ENCODE peak calls at places on chromosomes 16 and 17, in nine cellular contexts. X is endothelial cell of umbilical vein, M is skeletal muscle cell, Q is uterus, K is left ventricle myocardium inferior, T is aorta, E is heart right ventricle, H is foreskin fibroblast, A is Panc1. S is an unnamed sample.

GRCh38 chr16:67283039-67283825 is 3.9 kb downstream of the PLEKHG4 start:
- DNase-seq in X (no peak), M (no peak), Q (no peak), K (no peak), T (no peak), E (no peak), H (peak), A (no peak), S (no peak)

GRCh38 chr17:34626141-34626681 is 46.8 kb downstream of the TMEM132E start:
- DNase-seq in X (no peak), M (no peak), Q (no peak), K (no peak), T (no peak), E (no peak), H (peak), A (no peak), S (no peak)

GRCh38 chr17:75239778-75240393 is 21.5 kb downstream of the GGA3 start:
- DNase-seq in X (no peak), M (no peak), Q (no peak), K (no peak), T (no peak), E (no peak), H (no peak), A (no peak), S (no peak)

GRCh38 chr17:36498560-36499300 is 12.2 kb downstream of the ZNHIT3 start:
- DNase-seq in X (no peak), M (no peak), Q (no peak), K (no peak), T (no peak), E (no peak), H (no peak), A (no peak), S (no peak)

GRCh38 chr16:85412911-85413520 is 200.1 kb upstream of the GSE1 start:
- DNase-seq in X (no peak), M (no peak), Q (no peak), K (peak), T (peak), E (peak), H (no peak), A (no peak), S (no peak)

GRCh38 chr17:76076765-76077581 is 2.0 kb upstream of the ZACN start:
- DNase-seq in X (no peak), M (no peak), Q (no peak), K (no peak), T (no peak), E (no peak), H (peak), A (no peak), S (no peak)

GRCh38 chr17:78967782-78968362 is 11.9 kb downstream of the LGALS3BP start:
- DNase-seq in X (no peak), M (no peak), Q (no peak), K (no peak), T (no peak), E (no peak), H (no peak), A (no peak), S (no peak)

GRCh38 chr17:65833214-65833613 is 271.8 kb upstream of the AXIN2 start:
- DNase-seq in X (no peak), M (no peak), Q (no peak), K (no peak), T (no peak), E (no peak), H (no peak), A (no peak), S (no peak)

GRCh38 chr17:17414316-17414937 is 62.4 kb upstream of the MED9 start:
- DNase-seq in X (no peak), M (peak), Q (no peak), K (no peak), T (peak), E (no peak), H (peak), A (no peak), S (peak)

GRCh38 chr17:14464741-14465140 is 163.9 kb downstream of the HS3ST3B1 start:
- DNase-seq in X (no peak), M (no peak), Q (no peak), K (no peak), T (no peak), E (no peak), H (peak), A (no peak), S (no peak)

GRCh38 chr17:40528692-40529417 is 27.4 kb upstream of the TNS4 start:
- DNase-seq in X (no peak), M (no peak), Q (no peak), K (no peak), T (no peak), E (no peak), H (no peak), A (no peak), S (no peak)

GRCh38 chr17:50177476-50177875 is 11.7 kb downstream of the SGCA start:
- DNase-seq in X (no peak), M (no peak), Q (no peak), K (no peak), T (no peak), E (no peak), H (no peak), A (no peak), S (no peak)
- H3K4me3 ChIP-seq in X (no peak), M (no peak), Q (no peak), K (peak), T (no peak), E (no peak), H (no peak), A (no peak), S (no peak)

DNA sequence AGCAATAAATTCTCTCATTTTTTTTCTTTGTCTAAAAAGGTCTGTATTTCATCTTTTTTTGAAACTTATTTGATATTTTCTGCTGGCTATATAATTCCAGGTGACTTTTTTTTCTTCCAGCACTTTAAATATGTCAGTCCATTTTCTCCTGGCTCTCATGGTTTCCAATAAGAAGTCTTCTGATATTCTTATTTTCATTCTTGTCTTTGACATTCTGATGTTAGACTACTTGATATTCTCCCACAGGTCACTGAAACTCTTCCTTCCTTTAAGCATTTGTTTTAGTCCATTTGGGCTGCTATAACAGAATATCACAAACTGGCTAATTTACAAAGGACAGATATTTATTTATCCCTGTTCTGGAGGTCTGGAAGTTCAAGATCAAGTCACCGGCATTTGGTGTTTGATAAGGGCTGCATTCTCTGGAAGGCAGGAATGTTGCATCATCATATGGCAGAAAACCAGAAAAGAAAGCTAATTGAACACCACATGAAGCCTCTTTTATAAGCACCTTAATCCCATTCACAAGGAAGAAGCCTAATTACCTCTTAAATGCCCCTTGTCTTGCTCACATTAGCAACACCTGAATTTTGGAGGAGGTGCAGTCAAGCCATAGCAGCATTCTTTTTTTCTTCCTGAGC is 242.1 kb upstream of the TNRC6C start:
- DNase-seq in X (no peak), M (no peak), Q (no peak), K (no peak), T (no peak), E (no peak), H (peak), A (no peak), S (no peak)
- H3K4me3 ChIP-seq in X (no peak), M (no peak), Q (no peak), K (no peak), T (no peak), E (no peak), H (no peak), A (no peak), S (no peak)

DNA sequence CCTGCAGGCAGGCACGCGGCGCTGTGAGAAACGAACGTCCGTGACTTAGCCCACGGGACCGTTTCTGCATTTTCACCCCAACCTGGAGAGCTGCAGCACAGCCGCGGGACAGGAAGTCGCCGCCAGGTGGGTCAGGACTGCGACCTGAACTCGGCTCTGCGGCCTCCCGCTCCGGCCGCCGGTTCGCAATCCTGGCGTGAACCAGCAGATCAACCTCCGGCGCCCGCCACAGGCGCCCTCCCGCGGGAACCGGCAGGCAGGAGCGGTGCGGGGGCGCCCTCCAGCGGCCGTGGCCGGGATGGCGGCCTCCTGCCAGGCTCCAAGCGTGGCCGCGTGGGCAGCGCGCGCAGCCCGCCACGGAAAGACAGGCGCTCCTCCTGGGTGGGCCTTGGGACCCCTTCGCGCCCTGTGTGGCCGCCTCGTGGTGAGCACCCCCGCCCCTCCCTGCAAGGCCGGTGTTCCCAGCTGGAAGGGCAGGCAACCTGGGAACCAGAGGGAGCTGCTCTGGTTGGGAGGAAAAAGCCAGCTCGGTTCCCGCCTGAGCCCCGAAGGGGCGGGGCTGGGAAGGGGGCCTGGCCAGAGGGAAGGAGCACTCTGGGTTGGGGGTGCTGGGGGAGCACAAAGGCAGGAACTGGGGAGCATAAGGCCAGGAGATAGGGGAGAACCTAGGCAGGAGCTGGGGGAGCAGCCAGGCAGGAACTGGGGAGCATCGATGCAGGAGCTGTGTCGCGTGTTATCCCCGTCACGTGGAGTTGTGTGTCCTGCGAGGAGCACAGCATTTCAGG is 28.2 kb downstream of the ACTG1 start:
- DNase-seq in X (peak), M (no peak), Q (peak), K (peak), T (peak), E (peak), H (peak), A (no peak), S (peak)
- H3K4me3 ChIP-seq in X (no peak), M (peak), Q (no peak), K (peak), T (no peak), E (peak), H (peak), A (peak), S (no peak)

DNA sequence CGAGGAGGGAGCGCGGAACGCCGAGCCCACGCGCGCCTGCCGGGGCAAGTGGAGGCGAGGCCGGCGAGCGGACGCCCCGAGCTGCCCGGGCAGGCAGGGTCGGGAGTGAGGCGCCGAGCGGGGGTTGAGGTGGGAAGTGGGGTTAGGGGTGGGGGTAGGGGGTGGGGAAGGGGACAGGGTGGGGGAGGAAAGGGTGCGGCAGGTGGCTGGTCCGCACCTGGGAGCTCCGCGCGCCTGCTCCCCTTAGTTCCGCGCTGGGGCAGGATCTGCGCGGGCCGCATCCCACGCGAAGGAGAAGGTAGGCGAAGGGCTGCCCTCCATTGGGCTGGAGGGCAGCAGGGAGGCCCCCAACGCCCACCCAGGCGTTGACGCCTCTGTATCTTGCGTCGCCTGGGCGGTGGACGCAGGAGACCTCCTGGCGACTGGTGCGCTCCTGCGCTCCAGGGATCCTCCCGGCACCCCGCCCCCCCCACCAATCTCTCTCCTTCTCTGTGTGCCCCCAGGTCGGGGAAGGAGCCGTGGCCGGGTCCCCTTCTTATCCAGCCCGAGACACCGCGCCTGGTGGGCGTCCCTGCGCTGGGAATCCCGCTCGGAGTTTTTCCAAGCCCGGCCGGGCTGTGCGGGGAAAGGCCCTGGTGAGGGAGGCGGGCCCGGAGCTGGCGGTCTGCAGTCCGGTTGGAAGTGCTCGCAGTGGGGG is 51.3 kb upstream of the AMZ2 start:
- DNase-seq in X (no peak), M (no peak), Q (no peak), K (no peak), T (no peak), E (no peak), H (peak), A (no peak), S (no peak)
- H3K4me3 ChIP-seq in X (no peak), M (no peak), Q (peak), K (peak), T (no peak), E (peak), H (no peak), A (peak), S (peak)

GRCh38 chr17:41690497-41690896 is 1.8 kb downstream of the EIF1 start:
- DNase-seq in X (no peak), M (no peak), Q (no peak), K (no peak), T (no peak), E (no peak), H (no peak), A (no peak), S (no peak)
- H3K4me3 ChIP-seq in X (peak), M (peak), Q (peak), K (peak), T (no peak), E (peak), H (peak), A (peak), S (no peak)

GRCh38 chr16:22786691-22787090 is 27.3 kb upstream of the HS3ST2 start:
- DNase-seq in X (no peak), M (no peak), Q (no peak), K (no peak), T (no peak), E (no peak), H (no peak), A (no peak), S (no peak)
- H3K4me3 ChIP-seq in X (no peak), M (no peak), Q (no peak), K (no peak), T (no peak), E (no peak), H (no peak), A (no peak), S (no peak)